ENCODE peak calls at places on chromosomes 1 and 21, in four cellular contexts. P is occipital lobe, K is NCI-H1105, E is right atrium auricular region. L is an unnamed sample.

GRCh38 chr1:163410073-163410522 is 88.3 kb downstream of the NUF2 start:
- DNase-seq in P (peak), K (peak), E (no peak), L (no peak)

GRCh38 chr1:221714227-221715116 is 27.4 kb downstream of the DUSP10 start:
- DNase-seq in P (no peak), K (peak), E (no peak), L (no peak)

GRCh38 chr1:209398330-209398991 is 185.1 kb upstream of the CAMK1G start:
- DNase-seq in P (no peak), K (no peak), E (no peak), L (no peak)

GRCh38 chr1:220338759-220339158 is 66.5 kb upstream of the RAB3GAP2 start:
- DNase-seq in P (no peak), K (no peak), E (no peak), L (no peak)

GRCh38 chr1:59146651-59147358 is 150.1 kb upstream of the FGGY start:
- DNase-seq in P (no peak), K (no peak), E (no peak), L (no peak)

GRCh38 chr21:30340714-30341573 is 3.5 kb upstream of the KRTAP27-1 start:
- DNase-seq in P (no peak), K (no peak), E (no peak), L (no peak)

GRCh38 chr1:93620841-93621210 is 60.8 kb downstream of the BCAR3 start:
- DNase-seq in P (no peak), K (no peak), E (peak), L (no peak)

GRCh38 chr1:81312272-81312754 is 488.4 kb upstream of the ADGRL2 start:
- DNase-seq in P (no peak), K (no peak), E (no peak), L (no peak)

GRCh38 chr1:161131721-161132409 is 602 bp downstream of the DEDD start:
- DNase-seq in P (no peak), K (no peak), E (no peak), L (no peak)

GRCh38 chr21:36661511-36662309 is 37.2 kb upstream of the SIM2 start:
- DNase-seq in P (no peak), K (no peak), E (no peak), L (no peak)

GRCh38 chr1:66316464-66317155 is 217.3 kb upstream of the SGIP1 start:
- DNase-seq in P (no peak), K (no peak), E (no peak), L (no peak)

GRCh38 chr1:151401125-151401788 is 1.9 kb downstream of the PSMB4 start:
- DNase-seq in P (no peak), K (no peak), E (no peak), L (no peak)

GRCh38 chr21:16318651-16319300 is 589.0 kb downstream of the USP25 start:
- DNase-seq in P (no peak), K (no peak), E (no peak), L (no peak)

GRCh38 chr1:222844108-222844779 is 29.4 kb downstream of the DISP1 start:
- DNase-seq in P (no peak), K (no peak), E (no peak), L (no peak)

GRCh38 chr1:213564215-213564659 is 423.5 kb upstream of the PROX1 start:
- DNase-seq in P (no peak), K (no peak), E (no peak), L (no peak)

GRCh38 chr1:4324621-4325020 is 329.8 kb upstream of the AJAP1 start:
- DNase-seq in P (no peak), K (no peak), E (no peak), L (no peak)

GRCh38 chr1:99173282-99173681 is 91.0 kb upstream of the PLPPR4 start:
- DNase-seq in P (no peak), K (no peak), E (no peak), L (no peak)

GRCh38 chr21:42844411-42845113 is 34.8 kb downstream of the WDR4 start:
- DNase-seq in P (no peak), K (no peak), E (no peak), L (no peak)

GRCh38 chr1:23196627-23197328 is 20.5 kb downstream of the HTR1D start:
- DNase-seq in P (no peak), K (no peak), E (no peak), L (no peak)

GRCh38 chr1:29822895-29823294 is 586.6 kb downstream of the PTPRU start:
- DNase-seq in P (no peak), K (no peak), E (no peak), L (peak)